ENCODE peak calls at places on chromosomes 5 and 9, in eight cellular contexts. M, K, Q, X, G, I, S and H are unnamed samples.

GRCh38 chr5:73901455-73901854 is 275.5 kb downstream of the ARHGEF28 start:
- DNase-seq in G (no peak), X (no peak), S (no peak), I (no peak), K (no peak), Q (no peak), M (no peak), H (no peak)

GRCh38 chr5:156896545-156896944 is 46.5 kb downstream of the PPP1R2B start:
- DNase-seq in Q (no peak), S (no peak), G (no peak), I (no peak), M (no peak), X (no peak), K (no peak), H (no peak)

GRCh38 chr9:80028501-80028900 is 456.7 kb downstream of the TLE4 start:
- DNase-seq in S (no peak), I (no peak), X (no peak), K (peak; percentile 36), G (no peak), Q (no peak), M (no peak), H (no peak)

GRCh38 chr5:14672508-14673394 is 8.2 kb downstream of the OTULIN start:
- DNase-seq in K (peak; percentile 70), I (no peak), Q (no peak), S (no peak), M (no peak), X (no peak), G (no peak), H (no peak)

GRCh38 chr5:122102825-122103224 is 24.8 kb upstream of the LOX start:
- DNase-seq in K (peak; percentile 75), I (no peak), G (no peak), X (no peak), S (no peak), M (no peak), Q (no peak), H (no peak)

GRCh38 chr5:149700347-149700746 is 29.8 kb upstream of the PPARGC1B start:
- DNase-seq in S (no peak), Q (no peak), M (no peak), I (no peak), X (no peak), K (no peak), G (no peak), H (no peak)

GRCh38 chr9:83472221-83472665 is 66.0 kb downstream of the FRMD3 start:
- DNase-seq in G (no peak), I (no peak), X (no peak), K (peak; percentile 70), M (no peak), Q (peak; percentile 95), S (no peak), H (no peak)

GRCh38 chr5:6745706-6746217 is 32.5 kb downstream of the TENT4A start:
- DNase-seq in Q (peak; percentile 45), M (no peak), X (no peak), K (peak; percentile 75), S (no peak), G (no peak), I (no peak), H (no peak)

GRCh38 chr9:131831380-131832165 is 91.7 kb upstream of the RAPGEF1 start:
- DNase-seq in I (no peak), Q (no peak), G (no peak), M (no peak), K (no peak), S (no peak), X (no peak), H (no peak)

GRCh38 chr5:22968386-22968785 is 115.2 kb upstream of the CDH12 start:
- DNase-seq in S (no peak), G (no peak), X (no peak), I (no peak), K (no peak), M (no peak), Q (no peak), H (no peak)

GRCh38 chr5:146388418-146388817 is 49.8 kb downstream of the POU4F3 start:
- DNase-seq in I (no peak), K (peak; percentile 26), S (no peak), M (no peak), G (no peak), Q (no peak), X (no peak), H (no peak)

GRCh38 chr9:131818089-131818488 is 78.2 kb upstream of the RAPGEF1 start:
- DNase-seq in X (no peak), K (no peak), Q (no peak), S (no peak), G (no peak), M (no peak), I (no peak), H (no peak)

GRCh38 chr9:116646661-116647514 is 40.2 kb upstream of the TRIM32 start:
- DNase-seq in M (peak; percentile 23), K (peak; percentile 70), Q (peak; percentile 37), X (no peak), G (no peak), S (no peak), I (no peak), H (no peak)

GRCh38 chr5:3139596-3139995 is 388.1 kb upstream of the IRX2 start:
- DNase-seq in X (no peak), M (no peak), G (no peak), I (no peak), Q (no peak), K (peak; percentile 10), S (no peak), H (no peak)

GRCh38 chr5:88692979-88693932 is 189.7 kb downstream of the MEF2C start:
- DNase-seq in X (no peak), Q (no peak), K (no peak), I (no peak), S (no peak), M (no peak), G (no peak), H (no peak)

GRCh38 chr9:121192518-121192917 is 9.2 kb downstream of the RAB14 start:
- DNase-seq in I (no peak), M (no peak), G (no peak), S (no peak), K (peak; percentile 33), Q (no peak), X (no peak), H (no peak)

GRCh38 chr5:108521841-108522506 is 140.1 kb upstream of the FBXL17 start:
- DNase-seq in M (peak; percentile 58), S (no peak), X (peak; percentile 52), K (peak; percentile 73), Q (peak; percentile 53), I (no peak), G (no peak), H (no peak)

GRCh38 chr9:126514037-126514821 is 99.5 kb upstream of the LMX1B start:
- DNase-seq in I (no peak), G (peak; percentile 94), X (no peak), S (no peak), M (peak; percentile 69), Q (no peak), K (peak; percentile 74), H (no peak)

GRCh38 chr9:92970467-92970923 is 23.2 kb downstream of the FGD3 start:
- DNase-seq in I (no peak), K (peak; percentile 47), Q (no peak), S (no peak), G (no peak), X (peak; percentile 84), M (peak; percentile 90), H (no peak)
- H3K4me1 ChIP-seq in I (peaks cover 15% of the 10 kb centered on the region), K (no peaks in the 10 kb centered on the region), Q (peaks cover 29% of the 10 kb centered on the region), S (no peaks in the 10 kb centered on the region), G (no peaks in the 10 kb centered on the region), X (peaks cover 14% of the 10 kb centered on the region), M (peaks cover 19% of the 10 kb centered on the region), H (no peaks in the 10 kb centered on the region)

DNA sequence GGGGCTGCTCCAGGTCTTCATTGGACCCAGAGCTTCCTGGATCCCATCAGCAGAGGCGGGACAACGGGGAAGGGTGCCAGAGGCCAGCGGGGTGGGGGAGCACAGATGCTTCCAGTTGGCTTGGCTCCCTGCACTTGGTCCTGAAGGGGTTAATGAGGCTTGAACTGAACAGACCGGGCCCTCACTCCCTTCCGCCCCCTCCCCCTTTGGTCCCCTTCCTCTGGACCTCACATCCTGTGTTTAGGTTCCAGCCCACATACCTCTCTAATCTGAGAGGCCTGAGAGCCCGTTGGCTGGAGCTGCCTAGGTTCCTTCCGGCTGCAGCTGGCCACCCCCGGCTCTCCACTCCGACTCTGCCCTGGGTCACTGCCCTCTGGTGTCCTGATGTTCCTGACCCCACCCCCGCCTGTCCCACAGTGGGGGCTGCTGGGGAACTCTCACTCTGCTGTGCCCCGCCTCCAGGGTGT is 32.3 kb downstream of the PTPA start:
- DNase-seq in I (no peak), M (no peak), S (peak; percentile 46), K (peak; percentile 39), G (peak; percentile 91), Q (peak; percentile 48), X (no peak), H (no peak)
- H3K4me1 ChIP-seq in I (peaks cover 82% of the 10 kb centered on the region), M (peaks cover 71% of the 10 kb centered on the region), S (peaks cover 87% of the 10 kb centered on the region), K (peaks cover 71% of the 10 kb centered on the region), G (peaks cover 30% of the 10 kb centered on the region), Q (peaks cover 64% of the 10 kb centered on the region), X (peaks cover 25% of the 10 kb centered on the region), H (peaks cover 55% of the 10 kb centered on the region)

GRCh38 chr5:143887901-143888648 is 76.1 kb downstream of the HMHB1 start:
- DNase-seq in X (no peak), S (no peak), G (no peak), I (no peak), Q (no peak), K (peak; percentile 91), M (no peak), H (no peak)

GRCh38 chr5:143888912-143889311 is 77.0 kb downstream of the HMHB1 start:
- DNase-seq in G (no peak), Q (no peak), S (no peak), M (no peak), X (no peak), I (no peak), K (peak; percentile 14), H (no peak)

GRCh38 chr5:143892908-143893307 is 80.9 kb downstream of the HMHB1 start:
- DNase-seq in I (no peak), K (no peak), X (no peak), S (no peak), G (no peak), Q (no peak), M (no peak), H (no peak)

GRCh38 chr5:143889986-143890385 is 78.0 kb downstream of the HMHB1 start:
- DNase-seq in G (no peak), S (no peak), I (no peak), M (no peak), X (no peak), K (peak; percentile 86), Q (no peak), H (no peak)

GRCh38 chr5:143890475-143890874 is 78.5 kb downstream of the HMHB1 start:
- DNase-seq in Q (no peak), S (no peak), G (no peak), X (no peak), K (peak; percentile 36), I (no peak), M (no peak), H (no peak)
- H3K4me1 ChIP-seq in Q (no peaks in the 10 kb centered on the region), S (peaks cover 20% of the 10 kb centered on the region), G (peaks cover 5% of the 10 kb centered on the region), X (no peaks in the 10 kb centered on the region), K (peaks cover 56% of the 10 kb centered on the region), I (no peaks in the 10 kb centered on the region), M (peaks cover 9% of the 10 kb centered on the region), H (no peaks in the 10 kb centered on the region)

GRCh38 chr5:138569759-138570158 is 5.4 kb downstream of the HSPA9 start:
- DNase-seq in S (no peak), X (no peak), M (no peak), Q (no peak), K (peak; percentile 48), I (no peak), G (no peak), H (no peak)
- H3K4me1 ChIP-seq in S (peaks cover 29% of the 10 kb centered on the region), X (no peaks in the 10 kb centered on the region), M (peaks cover 6% of the 10 kb centered on the region), Q (peaks cover 83% of the 10 kb centered on the region), K (peaks cover 14% of the 10 kb centered on the region), I (peaks cover 24% of the 10 kb centered on the region), G (no peaks in the 10 kb centered on the region), H (peaks cover 12% of the 10 kb centered on the region)

GRCh38 chr9:22102347-22103053 is 93.4 kb upstream of the CDKN2B start:
- DNase-seq in I (no peak), M (no peak), Q (no peak), K (no peak), S (no peak), G (no peak), X (no peak), H (no peak)
- H3K4me1 ChIP-seq in I (no peaks in the 10 kb centered on the region), M (no peaks in the 10 kb centered on the region), Q (no peaks in the 10 kb centered on the region), K (peaks cover 42% of the 10 kb centered on the region), S (peaks cover 34% of the 10 kb centered on the region), G (no peaks in the 10 kb centered on the region), X (no peaks in the 10 kb centered on the region), H (peaks cover 8% of the 10 kb centered on the region)